ENCODE peak calls at places on chromosomes 7 and 10, in five cellular contexts. G, O, A, F and N are unnamed samples.

GRCh38 chr7:27242580-27243339 is at the start of gene EVX1:
- DNase-seq in F (no peak), A (no peak), G (peak), O (no peak), N (peak)

GRCh38 chr10:17744395-17744841 is 7.6 kb upstream of the TMEM236 start:
- DNase-seq in A (no peak), F (no peak), G (no peak), O (no peak), N (no peak)

GRCh38 chr7:115838829-115839228 is 191.7 kb downstream of the TFEC start:
- DNase-seq in O (no peak), A (no peak), F (no peak), G (no peak), N (no peak)

GRCh38 chr10:25508112-25508815 is 333.5 kb downstream of the GPR158 start:
- DNase-seq in F (no peak), A (no peak), O (no peak), G (no peak), N (no peak)

GRCh38 chr10:72086466-72087391 is 1.6 kb downstream of the SPOCK2 start:
- DNase-seq in G (peak), A (peak), F (peak), O (no peak), N (no peak)

GRCh38 chr10:75106242-75106641 is 5.2 kb upstream of the SAMD8 start:
- DNase-seq in F (no peak), G (no peak), O (no peak), A (no peak), N (no peak)

GRCh38 chr7:8605227-8605626 is 171.8 kb downstream of the NXPH1 start:
- DNase-seq in G (no peak), A (no peak), F (no peak), O (no peak), N (peak)

GRCh38 chr7:115471891-115472290 is 550.0 kb downstream of the MDFIC start:
- DNase-seq in F (no peak), A (no peak), O (no peak), G (no peak), N (no peak)

GRCh38 chr10:120011359-120012132 is 119.0 kb downstream of the SEC23IP start:
- DNase-seq in G (no peak), F (no peak), A (no peak), O (no peak), N (no peak)

GRCh38 chr7:47573758-47574472 is 8.0 kb downstream of the TNS3 start:
- DNase-seq in O (peak), G (no peak), F (no peak), A (no peak), N (no peak)

GRCh38 chr7:20141666-20142065 is 75.5 kb downstream of the MACC1 start:
- DNase-seq in F (no peak), O (peak), G (no peak), A (no peak), N (peak)

GRCh38 chr7:26090927-26091519 is 61.0 kb upstream of the NFE2L3 start:
- DNase-seq in F (no peak), G (no peak), A (peak), O (peak), N (peak)

GRCh38 chr10:133336131-133337078 is at the start of gene CALY:
- DNase-seq in A (peak), G (peak), F (no peak), O (no peak), N (no peak)

GRCh38 chr7:126228356-126229061 is 1024.2 kb downstream of the GRM8 start:
- DNase-seq in G (no peak), A (no peak), O (no peak), F (no peak), N (no peak)

GRCh38 chr7:44068054-44068453 is 2.7 kb upstream of the PGAM2 start:
- DNase-seq in F (no peak), O (no peak), A (no peak), G (no peak), N (peak)

GRCh38 chr10:89001024-89001423 is 10.4 kb downstream of the FAS start:
- DNase-seq in G (no peak), F (no peak), A (no peak), O (no peak), N (no peak)

GRCh38 chr7:107501593-107501992 is 31.7 kb downstream of the GPR22 start:
- DNase-seq in F (no peak), G (no peak), A (no peak), O (peak), N (peak)

GRCh38 chr7:7681191-7681935 is 37.0 kb downstream of the RPA3 start:
- DNase-seq in G (no peak), A (peak), F (no peak), O (peak), N (peak)

GRCh38 chr10:101018600-101019439 is 12.1 kb downstream of the PDZD7 start:
- DNase-seq in G (peak), F (peak), A (peak), O (peak), N (peak)

GRCh38 chr7:39683216-39683845 is 60.0 kb downstream of the RALA start:
- DNase-seq in O (peak), G (no peak), A (no peak), F (no peak), N (no peak)

GRCh38 chr10:19432000-19432399 is 383.4 kb downstream of the MALRD1 start:
- DNase-seq in O (no peak), F (no peak), G (no peak), A (no peak), N (no peak)

GRCh38 chr7:81277691-81278090 is 358.8 kb upstream of the SEMA3C start:
- DNase-seq in F (no peak), O (no peak), G (no peak), A (no peak), N (no peak)